ENCODE peak calls at places on chromosomes 11 and 22, in eight cellular contexts. H, E, V, U, A, T, I and M are unnamed samples.

GRCh38 chr11:88813233-88813915 is 252.4 kb downstream of the GRM5 start:
- DNase-seq in H (no peak), E (no peak), V (no peak), U (no peak), A (no peak), T (no peak), I (no peak), M (no peak)

GRCh38 chr22:46604306-46604690 is 15.9 kb upstream of the GRAMD4 start:
- DNase-seq in H (no peak), E (no peak), V (peak; percentile 24), U (no peak), A (peak; percentile 51), T (no peak), I (no peak), M (no peak)

GRCh38 chr11:73200256-73200655 is 17.8 kb upstream of the P2RY2 start:
- DNase-seq in H (no peak), E (no peak), V (no peak), U (no peak), A (no peak), T (no peak), I (no peak), M (no peak)

GRCh38 chr22:46147471-46148267 is 2.7 kb upstream of the PPARA start:
- DNase-seq in H (peak; percentile 66), E (peak; percentile 63), V (no peak), U (no peak), A (no peak), T (no peak), I (no peak), M (no peak)

GRCh38 chr22:40603088-40603605 is 33.4 kb downstream of the MRTFA start:
- DNase-seq in H (no peak), E (no peak), V (peak; percentile 58), U (no peak), A (no peak), T (no peak), I (no peak), M (no peak)

GRCh38 chr11:70474710-70475109 is 76.4 kb downstream of the CTTN start:
- DNase-seq in H (no peak), E (no peak), V (no peak), U (no peak), A (no peak), T (no peak), I (no peak), M (no peak)

GRCh38 chr22:26326803-26327202 is 102.3 kb upstream of the ASPHD2 start:
- DNase-seq in H (no peak), E (no peak), V (no peak), U (no peak), A (no peak), T (no peak), I (no peak), M (no peak)

GRCh38 chr11:106457727-106458126 is 380.3 kb downstream of the AASDHPPT start:
- DNase-seq in H (no peak), E (no peak), V (peak; percentile 68), U (no peak), A (no peak), T (no peak), I (no peak), M (no peak)

GRCh38 chr11:4072668-4073285 is 21.8 kb upstream of the RRM1 start:
- DNase-seq in H (peak; percentile 47), E (no peak), V (peak; percentile 87), U (peak; percentile 36), A (peak; percentile 80), T (peak; percentile 63), I (peak; percentile 60), M (peak; percentile 58)

GRCh38 chr11:126408901-126409670 is 53.6 kb downstream of the ST3GAL4 start:
- DNase-seq in H (no peak), E (no peak), V (no peak), U (no peak), A (no peak), T (no peak), I (no peak), M (no peak)

GRCh38 chr22:39194098-39194497 is 41.6 kb upstream of the CBX7 start:
- DNase-seq in H (no peak), E (no peak), V (no peak), U (no peak), A (no peak), T (no peak), I (no peak), M (no peak)

GRCh38 chr11:13114566-13115465 is 105.7 kb downstream of the RASSF10 start:
- DNase-seq in H (no peak), E (no peak), V (no peak), U (no peak), A (peak; percentile 55), T (peak; percentile 66), I (peak; percentile 30), M (no peak)

GRCh38 chr11:85724750-85725465 is 38.9 kb upstream of the CCDC89 start:
- DNase-seq in H (no peak), E (no peak), V (peak; percentile 54), U (no peak), A (no peak), T (no peak), I (no peak), M (no peak)

GRCh38 chr11:110968348-110969062 is 256.3 kb upstream of the ARHGAP20 start:
- DNase-seq in H (no peak), E (no peak), V (peak; percentile 40), U (no peak), A (no peak), T (no peak), I (no peak), M (no peak)

GRCh38 chr11:94602430-94603372 is 35.5 kb downstream of the PIWIL4 start:
- DNase-seq in H (peak; percentile 60), E (peak; percentile 22), V (peak; percentile 83), U (no peak), A (peak; percentile 71), T (peak; percentile 23), I (peak; percentile 60), M (no peak)

GRCh38 chr11:69166186-69167115 is 10.7 kb downstream of the SMIM38 start:
- DNase-seq in H (no peak), E (no peak), V (peak; percentile 78), U (no peak), A (no peak), T (no peak), I (no peak), M (no peak)

GRCh38 chr11:47552086-47552580 is 799 bp downstream of the CELF1 start:
- DNase-seq in H (no peak), E (no peak), V (peak; percentile 66), U (peak; percentile 5), A (no peak), T (no peak), I (no peak), M (no peak)

GRCh38 chr11:63572026-63572688 is 9.0 kb upstream of the PLAAT2 start:
- DNase-seq in H (no peak), E (no peak), V (no peak), U (no peak), A (peak; percentile 10), T (no peak), I (no peak), M (no peak)

GRCh38 chr22:40009231-40009769 is 14.5 kb downstream of the FAM83F start:
- DNase-seq in H (no peak), E (no peak), V (no peak), U (no peak), A (no peak), T (peak; percentile 83), I (no peak), M (no peak)

DNA sequence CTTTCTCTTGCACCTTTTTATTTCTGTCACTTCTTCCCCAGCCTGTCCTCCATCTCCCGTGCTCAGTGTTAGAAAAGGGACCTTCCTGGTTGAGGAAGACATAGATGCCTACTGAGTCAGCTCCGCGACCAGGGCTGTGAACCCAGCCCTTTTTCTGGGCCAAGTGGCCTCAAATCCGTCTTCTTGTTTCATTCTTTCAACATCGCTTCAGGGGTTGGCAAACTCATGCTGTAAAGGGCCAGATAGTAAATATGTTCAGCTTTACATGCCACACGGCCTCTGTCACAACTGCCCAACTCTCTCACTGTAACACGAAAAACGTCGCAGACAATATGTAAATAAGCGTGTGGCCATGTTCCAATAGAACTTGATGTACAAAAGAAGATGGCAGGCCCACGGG is 338.4 kb downstream of the MN1 start:
- DNase-seq in H (no peak), E (no peak), V (no peak), U (no peak), A (no peak), T (no peak), I (no peak), M (no peak)
- H3K27me3 ChIP-seq in H (no peaks in the 10 kb centered on the region), E (peaks cover 41% of the 10 kb centered on the region), V (no peaks in the 10 kb centered on the region), U (no peaks in the 10 kb centered on the region), A (no peaks in the 10 kb centered on the region), T (no peaks in the 10 kb centered on the region), I (no peaks in the 10 kb centered on the region), M (no peaks in the 10 kb centered on the region)

DNA sequence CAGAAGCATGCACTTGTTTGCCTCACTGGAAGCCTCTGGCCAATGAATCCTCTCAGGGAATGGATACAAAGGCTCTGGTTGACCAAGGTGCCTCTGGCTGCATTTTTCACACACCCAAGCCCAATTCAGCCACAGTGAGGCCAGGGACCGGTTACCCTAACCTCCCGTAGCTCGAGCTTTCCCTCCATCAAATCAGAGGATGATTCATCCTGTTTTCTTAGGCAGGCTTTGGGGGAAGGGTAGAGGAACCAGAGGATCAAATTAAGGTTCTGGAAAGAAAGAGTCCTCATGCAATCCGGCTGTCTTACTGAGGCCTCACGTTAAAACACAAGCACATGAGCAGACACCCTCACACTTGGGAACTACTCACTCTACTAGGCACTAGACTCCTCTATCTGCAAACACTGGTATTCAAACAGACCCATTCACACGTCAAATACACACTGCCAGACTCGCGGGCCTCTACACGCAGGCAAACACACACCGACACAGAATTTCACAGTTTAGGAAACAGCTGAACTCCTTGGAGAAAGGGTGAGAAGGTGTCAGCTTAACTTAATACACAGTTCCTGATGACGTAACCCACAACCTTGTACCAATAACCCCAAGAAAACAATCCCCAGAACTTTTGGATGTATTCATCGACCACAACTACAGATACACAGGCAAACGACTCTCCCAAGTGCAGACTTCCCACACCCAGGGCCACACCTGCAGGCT is 12.4 kb downstream of the NRXN2 start:
- DNase-seq in H (no peak), E (no peak), V (no peak), U (no peak), A (no peak), T (no peak), I (no peak), M (no peak)
- H3K27me3 ChIP-seq in H (no peaks in the 10 kb centered on the region), E (peaks cover 94% of the 10 kb centered on the region), V (peaks cover 61% of the 10 kb centered on the region), U (peaks cover 40% of the 10 kb centered on the region), A (no peaks in the 10 kb centered on the region), T (peaks cover 19% of the 10 kb centered on the region), I (no peaks in the 10 kb centered on the region), M (peaks cover 19% of the 10 kb centered on the region)

GRCh38 chr11:27711725-27712124 is 11.5 kb upstream of the BDNF start:
- DNase-seq in H (no peak), E (no peak), V (no peak), U (no peak), A (no peak), T (no peak), I (no peak), M (no peak)
- H3K27me3 ChIP-seq in H (no peaks in the 10 kb centered on the region), E (peaks cover 33% of the 10 kb centered on the region), V (peaks cover 51% of the 10 kb centered on the region), U (no peaks in the 10 kb centered on the region), A (no peaks in the 10 kb centered on the region), T (no peaks in the 10 kb centered on the region), I (peaks cover 4% of the 10 kb centered on the region), M (no peaks in the 10 kb centered on the region)

DNA sequence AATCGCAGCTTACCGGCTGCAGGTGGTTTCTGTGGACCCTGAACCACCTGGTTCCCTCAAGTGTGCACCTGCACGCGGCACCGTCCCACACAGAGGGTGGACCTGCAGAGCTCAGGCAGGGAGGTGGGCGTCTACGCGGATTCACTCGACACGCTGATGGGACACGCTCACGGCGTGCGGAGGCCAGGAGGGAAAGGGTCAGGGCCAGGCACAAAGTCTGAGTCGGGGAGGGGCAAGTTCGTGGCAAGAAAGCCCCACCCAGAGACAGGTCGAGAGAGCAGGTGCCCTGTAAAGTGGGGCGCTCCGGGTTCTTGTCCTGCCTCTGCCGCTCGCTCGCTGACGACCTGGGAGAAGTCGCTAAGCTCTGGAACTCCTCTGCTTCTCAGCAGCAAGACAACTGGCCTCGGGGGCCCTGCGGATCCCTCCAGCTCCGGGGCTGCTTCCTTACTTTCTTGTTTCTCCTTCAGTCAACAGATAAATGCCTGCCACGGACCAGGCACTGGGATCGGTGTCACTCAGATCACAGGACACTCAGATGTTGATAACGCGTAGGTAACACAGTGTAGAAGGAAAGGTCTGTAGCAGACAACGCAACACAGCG is 72.4 kb upstream of the NUP50 start:
- DNase-seq in H (no peak), E (no peak), V (no peak), U (no peak), A (no peak), T (no peak), I (no peak), M (no peak)
- H3K27me3 ChIP-seq in H (no peaks in the 10 kb centered on the region), E (peaks cover 62% of the 10 kb centered on the region), V (no peaks in the 10 kb centered on the region), U (peaks cover under 1% of the 10 kb centered on the region), A (no peaks in the 10 kb centered on the region), T (no peaks in the 10 kb centered on the region), I (no peaks in the 10 kb centered on the region), M (no peaks in the 10 kb centered on the region)